ENCODE peak calls at places on chromosome 13, in eight cellular contexts. Z is brain microvascular endothelial cell, J is cardiac fibroblast, U is fibroblast of the aortic adventitia, V is neural crest cell, G is mesothelial cell of epicardium, Q is heart right ventricle, R is activated B cell treated with CpG ODN at 0.5 μM for 24 hours. T is an unnamed sample.

GRCh38 chr13:18996221-18996620 is 185.4 kb downstream of the TUBA3C start:
- DNase-seq in Z (no peak), J (no peak), U (no peak), V (no peak), G (no peak), Q (no peak), R (no peak), T (no peak)

GRCh38 chr13:97493471-97493870 is 59.5 kb downstream of the RAP2A start:
- DNase-seq in Z (no peak), J (peak), U (no peak), V (no peak), G (no peak), Q (no peak), R (no peak), T (no peak)

GRCh38 chr13:44142911-44143665 is 230.5 kb upstream of the SERP2 start:
- DNase-seq in Z (peak), J (peak), U (peak), V (no peak), G (no peak), Q (no peak), R (no peak), T (no peak)

GRCh38 chr13:50645092-50645491 is 198.4 kb downstream of the DLEU7 start:
- DNase-seq in Z (peak), J (peak), U (no peak), V (no peak), G (no peak), Q (no peak), R (no peak), T (no peak)

GRCh38 chr13:106318941-106319411 is 216.5 kb downstream of the EFNB2 start:
- DNase-seq in Z (peak), J (peak), U (peak), V (no peak), G (no peak), Q (no peak), R (no peak), T (peak)

GRCh38 chr13:105177265-105177900 is 1358.1 kb downstream of the EFNB2 start:
- DNase-seq in Z (peak), J (no peak), U (no peak), V (no peak), G (no peak), Q (no peak), R (no peak), T (no peak)

GRCh38 chr13:30526612-30527217 is 61.0 kb upstream of the HMGB1 start:
- DNase-seq in Z (peak), J (peak), U (peak), V (peak), G (no peak), Q (peak), R (no peak), T (no peak)

GRCh38 chr13:107407074-107407473 is 808.3 kb downstream of the LIG4 start:
- DNase-seq in Z (no peak), J (no peak), U (no peak), V (no peak), G (no peak), Q (no peak), R (no peak), T (no peak)

GRCh38 chr13:114013952-114014629 is 40.2 kb upstream of the C13orf46 start:
- DNase-seq in Z (no peak), J (no peak), U (no peak), V (no peak), G (no peak), Q (no peak), R (no peak), T (no peak)

GRCh38 chr13:50344717-50345116 is 329.5 kb downstream of the KCNRG start:
- DNase-seq in Z (no peak), J (no peak), U (no peak), V (no peak), G (no peak), Q (no peak), R (no peak), T (no peak)

GRCh38 chr13:33207616-33207964 is 78.0 kb downstream of the STARD13 start:
- DNase-seq in Z (no peak), J (peak), U (peak), V (no peak), G (no peak), Q (peak), R (no peak), T (peak)

GRCh38 chr13:107459430-107459829 is 755.9 kb downstream of the LIG4 start:
- DNase-seq in Z (peak), J (peak), U (peak), V (no peak), G (no peak), Q (no peak), R (no peak), T (no peak)

GRCh38 chr13:33251131-33251629 is 34.4 kb downstream of the STARD13 start:
- DNase-seq in Z (peak), J (peak), U (peak), V (no peak), G (no peak), Q (peak), R (no peak), T (peak)

GRCh38 chr13:26693749-26694463 is 66.7 kb downstream of the GPR12 start:
- DNase-seq in Z (no peak), J (no peak), U (no peak), V (no peak), G (no peak), Q (no peak), R (no peak), T (no peak)

GRCh38 chr13:105047676-105048295 is 1487.7 kb downstream of the EFNB2 start:
- DNase-seq in Z (no peak), J (no peak), U (no peak), V (no peak), G (no peak), Q (no peak), R (no peak), T (no peak)

GRCh38 chr13:79307866-79308298 is 98.2 kb downstream of the RBM26 start:
- DNase-seq in Z (peak), J (peak), U (peak), V (no peak), G (no peak), Q (no peak), R (no peak), T (no peak)

GRCh38 chr13:99034333-99035085 is 56.6 kb upstream of the DOCK9 start:
- DNase-seq in Z (no peak), J (no peak), U (no peak), V (no peak), G (no peak), Q (no peak), R (no peak), T (no peak)

GRCh38 chr13:84999252-84999651 is 800.0 kb downstream of the SLITRK6 start:
- DNase-seq in Z (no peak), J (no peak), U (no peak), V (no peak), G (no peak), Q (no peak), R (no peak), T (no peak)

GRCh38 chr13:37701972-37702371 is 103.4 kb upstream of the POSTN start:
- DNase-seq in Z (peak), J (peak), U (peak), V (no peak), G (no peak), Q (no peak), R (no peak), T (peak)

GRCh38 chr13:98172570-98173405 is 4.3 kb downstream of the RNF113B start:
- DNase-seq in Z (no peak), J (peak), U (peak), V (no peak), G (no peak), Q (no peak), R (no peak), T (no peak)

GRCh38 chr13:84994582-84994981 is 804.6 kb downstream of the SLITRK6 start:
- DNase-seq in Z (no peak), J (no peak), U (no peak), V (no peak), G (no peak), Q (no peak), R (no peak), T (no peak)

GRCh38 chr13:64482373-64482772 is 2747.8 kb downstream of the PCDH9 start:
- DNase-seq in Z (no peak), J (peak), U (no peak), V (no peak), G (no peak), Q (no peak), R (no peak), T (no peak)

GRCh38 chr13:30997697-30998547 is 65.5 kb downstream of the TEX26 start:
- DNase-seq in Z (no peak), J (no peak), U (no peak), V (no peak), G (no peak), Q (peak), R (no peak), T (no peak)

GRCh38 chr13:113802090-113802531 is 43.1 kb downstream of the TMEM255B start:
- DNase-seq in Z (peak), J (peak), U (peak), V (peak), G (no peak), Q (peak), R (no peak), T (peak)

GRCh38 chr13:95607363-95607762 is 37.1 kb downstream of the DZIP1 start:
- DNase-seq in Z (peak), J (peak), U (peak), V (no peak), G (no peak), Q (no peak), R (no peak), T (no peak)

GRCh38 chr13:28805193-28805819 is 14.8 kb upstream of the MTUS2 start:
- DNase-seq in Z (no peak), J (peak), U (peak), V (peak), G (no peak), Q (peak), R (no peak), T (no peak)
- TF ChIP-seq CTCF in Z (peak), J (peak), U (peak), V (peak), G (peak), Q (no peak), R (no peak), T (peak)

DNA sequence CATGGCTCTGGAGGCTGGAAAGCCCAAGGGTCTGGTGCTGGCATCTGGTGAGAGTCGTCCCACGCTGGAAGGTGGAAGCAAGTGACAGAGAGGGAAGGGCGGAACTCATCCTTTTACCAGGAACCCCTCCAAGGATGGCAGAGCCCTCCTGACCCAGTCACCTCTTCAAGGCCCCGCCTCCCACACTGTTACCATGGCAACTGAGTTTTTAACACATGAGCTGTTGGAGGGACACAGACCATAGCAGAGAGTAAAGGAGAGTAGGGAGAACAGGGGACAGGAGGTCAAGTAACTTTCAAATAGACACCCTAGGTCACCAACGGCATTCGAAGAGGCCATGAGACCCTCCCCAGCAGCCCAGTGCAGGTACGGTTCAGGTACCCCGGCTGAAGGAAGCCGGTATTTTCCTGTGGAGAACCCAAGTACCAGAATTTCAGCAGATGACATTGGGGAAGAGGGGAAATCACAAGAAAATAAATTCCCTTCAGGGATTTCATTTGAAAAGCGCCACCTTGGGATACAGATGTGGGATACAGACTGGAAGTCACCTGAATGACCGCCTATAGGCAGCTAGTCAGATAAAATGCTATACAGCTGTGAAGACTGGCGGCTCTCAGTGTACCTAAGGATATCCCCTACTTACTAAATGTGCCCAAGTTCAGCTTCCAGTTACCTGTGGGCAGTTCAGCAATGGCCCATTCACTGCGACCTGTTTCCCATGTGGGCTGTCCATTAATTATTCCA is 8.0 kb downstream of the IL17D start:
- DNase-seq in Z (no peak), J (peak), U (no peak), V (peak), G (no peak), Q (no peak), R (no peak), T (no peak)
- TF ChIP-seq CTCF in Z (peak), J (no peak), U (no peak), V (no peak), G (no peak), Q (no peak), R (no peak), T (no peak)

GRCh38 chr13:52738719-52739467 is 727 bp downstream of the CNMD start:
- DNase-seq in Z (no peak), J (no peak), U (no peak), V (peak), G (peak), Q (peak), R (peak), T (no peak)
- TF ChIP-seq CTCF in Z (peak), J (no peak), U (no peak), V (peak), G (peak), Q (peak), R (no peak), T (peak)

GRCh38 chr13:48748681-48749080 is 95.0 kb downstream of the CYSLTR2 start:
- DNase-seq in Z (no peak), J (peak), U (no peak), V (no peak), G (no peak), Q (no peak), R (no peak), T (no peak)

GRCh38 chr13:48749699-48750473 is 96.2 kb downstream of the CYSLTR2 start:
- DNase-seq in Z (peak), J (peak), U (peak), V (peak), G (peak), Q (peak), R (no peak), T (peak)

GRCh38 chr13:48749144-48749543 is 95.4 kb downstream of the CYSLTR2 start:
- DNase-seq in Z (peak), J (peak), U (peak), V (no peak), G (no peak), Q (no peak), R (no peak), T (no peak)

GRCh38 chr13:48746816-48747215 is 93.1 kb downstream of the CYSLTR2 start:
- DNase-seq in Z (no peak), J (no peak), U (peak), V (no peak), G (no peak), Q (no peak), R (no peak), T (no peak)

DNA sequence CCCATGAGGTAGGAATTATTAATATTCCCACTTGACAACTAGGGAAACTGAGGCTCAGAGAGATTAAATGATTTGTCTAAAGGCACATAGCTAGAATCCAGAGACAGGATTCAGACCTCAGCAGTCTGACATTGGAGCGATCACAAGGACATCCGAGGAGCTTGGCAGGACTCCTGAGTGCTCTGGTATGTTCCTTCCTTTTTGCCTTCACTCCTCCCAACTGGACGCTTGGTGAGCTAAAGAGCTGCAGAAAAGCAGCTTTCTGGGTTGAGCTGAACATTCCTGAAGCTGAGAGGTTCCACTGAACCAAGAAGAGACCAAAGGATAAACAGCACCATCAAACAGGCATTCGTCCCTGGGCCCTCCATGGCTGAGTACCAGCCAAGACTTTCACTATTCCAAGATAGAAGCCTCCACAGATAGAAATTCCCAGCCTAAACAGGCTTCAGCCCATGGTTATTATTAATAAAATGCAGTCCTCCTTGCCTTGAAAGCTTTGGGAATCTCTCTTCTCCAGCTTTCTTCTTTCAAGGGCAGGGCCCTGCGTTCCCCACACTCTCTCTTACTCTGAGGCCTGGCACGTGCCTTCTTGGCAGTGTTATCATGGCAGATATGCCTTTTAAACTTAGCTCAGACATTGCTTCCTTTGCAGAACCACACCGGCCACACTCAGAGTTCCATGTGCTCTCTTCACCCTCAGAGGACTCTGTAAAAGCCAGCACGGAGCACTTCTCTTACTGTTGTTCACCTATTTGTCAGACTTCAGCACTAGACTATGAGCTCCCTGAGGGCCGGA is 97.1 kb downstream of the CYSLTR2 start:
- DNase-seq in Z (peak), J (peak), U (peak), V (no peak), G (no peak), Q (peak), R (no peak), T (no peak)
- TF ChIP-seq CTCF in Z (peak), J (peak), U (peak), V (no peak), G (no peak), Q (no peak), R (no peak), T (peak)

GRCh38 chr13:86974995-86975328 is 696.2 kb upstream of the SLITRK5 start:
- DNase-seq in Z (no peak), J (no peak), U (peak), V (no peak), G (no peak), Q (no peak), R (no peak), T (no peak)
- TF ChIP-seq CTCF in Z (peak), J (no peak), U (no peak), V (no peak), G (no peak), Q (no peak), R (no peak), T (peak)

DNA sequence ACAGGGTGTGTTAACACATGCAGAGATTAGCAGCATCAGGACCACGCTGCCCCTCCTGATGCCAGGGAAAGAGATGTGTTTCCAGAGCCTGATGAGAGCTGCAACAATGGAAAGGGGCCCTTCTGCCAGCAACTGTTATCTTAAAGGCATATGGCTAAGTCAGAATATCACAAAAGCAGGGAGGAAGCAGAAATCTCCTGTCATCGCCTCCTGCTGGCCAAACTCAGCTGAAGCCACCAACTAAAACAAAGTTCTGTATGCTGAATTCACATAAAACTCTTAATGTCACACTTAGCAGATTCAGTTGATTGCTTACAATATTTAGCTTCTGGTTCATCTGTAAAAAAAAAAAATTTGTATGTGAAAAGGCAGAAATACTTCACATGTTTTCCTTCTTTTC is 178.2 kb downstream of the GPC5 start:
- DNase-seq in Z (no peak), J (no peak), U (no peak), V (peak), G (no peak), Q (no peak), R (no peak), T (no peak)
- TF ChIP-seq CTCF in Z (peak), J (no peak), U (no peak), V (peak), G (peak), Q (no peak), R (no peak), T (no peak)

T was measured in AG09319.